ENCODE peak calls at places on chromosomes 6 and 20, in seven cellular contexts. X is kidney, T is uterus, D is AG10803, H is lower leg skin, P is IMR-90, K is hepatocyte. S is an unnamed sample.

GRCh38 chr6:7770111-7770510 is 44.2 kb downstream of the BMP6 start:
- DNase-seq in K (no peak), X (no peak), T (no peak), D (peak), H (no peak), P (peak), S (no peak)

GRCh38 chr20:40868568-40869223 is 159.9 kb upstream of the TOP1 start:
- DNase-seq in K (peak), H (no peak), P (peak), T (peak), D (peak), X (no peak), S (no peak)

GRCh38 chr6:159100011-159100788 is 55.4 kb upstream of the TAGAP start:
- DNase-seq in H (no peak), K (no peak), T (no peak), D (peak), X (no peak), P (no peak), S (no peak)

GRCh38 chr6:170291271-170292110 is 613 bp upstream of the DLL1 start:
- DNase-seq in T (peak), D (peak), K (peak), H (peak), P (no peak), X (peak), S (no peak)

GRCh38 chr20:8007490-8007889 is 12.1 kb downstream of the TMX4 start:
- DNase-seq in P (no peak), D (no peak), H (no peak), T (no peak), K (no peak), X (no peak), S (no peak)

GRCh38 chr6:53179961-53180651 is 31.5 kb upstream of the GCM1 start:
- DNase-seq in T (no peak), D (no peak), H (peak), K (peak), X (no peak), P (peak), S (no peak)

GRCh38 chr6:32113386-32114352 is 4.5 kb upstream of the TNXB start:
- DNase-seq in P (peak), X (peak), D (peak), H (peak), T (peak), K (peak), S (peak)

GRCh38 chr6:38831865-38832264 is 116.8 kb downstream of the DNAH8 start:
- DNase-seq in K (no peak), H (no peak), T (no peak), D (no peak), P (no peak), X (no peak), S (no peak)

GRCh38 chr6:134846865-134847264 is 103.0 kb downstream of the ALDH8A1 start:
- DNase-seq in T (no peak), P (no peak), D (no peak), H (no peak), X (no peak), K (no peak), S (no peak)

GRCh38 chr20:56143759-56144158 is 104.8 kb upstream of the MC3R start:
- DNase-seq in T (no peak), K (no peak), P (no peak), D (no peak), X (no peak), H (no peak), S (no peak)
- TF ChIP-seq CTCF in T (no peak), K (no peak), P (no peak), D (no peak), X (no peak), H (no peak), S (no peak)

GRCh38 chr6:145530454-145530853 is 204.9 kb downstream of the EPM2A start:
- DNase-seq in T (no peak), P (no peak), X (no peak), D (no peak), H (no peak), K (no peak), S (no peak)
- H3K4me3 ChIP-seq in T (no peak), P (no peak), X (no peak), D (no peak), H (no peak), K (no peak), S (no peak)

GRCh38 chr6:71886184-71887005 is at the start of gene RIMS1:
- DNase-seq in H (no peak), K (peak), P (no peak), D (peak), X (peak), T (no peak), S (no peak)
- TF ChIP-seq CTCF in H (no peak), K (peak), P (peak), D (no peak), X (no peak), T (no peak), S (no peak)

DNA sequence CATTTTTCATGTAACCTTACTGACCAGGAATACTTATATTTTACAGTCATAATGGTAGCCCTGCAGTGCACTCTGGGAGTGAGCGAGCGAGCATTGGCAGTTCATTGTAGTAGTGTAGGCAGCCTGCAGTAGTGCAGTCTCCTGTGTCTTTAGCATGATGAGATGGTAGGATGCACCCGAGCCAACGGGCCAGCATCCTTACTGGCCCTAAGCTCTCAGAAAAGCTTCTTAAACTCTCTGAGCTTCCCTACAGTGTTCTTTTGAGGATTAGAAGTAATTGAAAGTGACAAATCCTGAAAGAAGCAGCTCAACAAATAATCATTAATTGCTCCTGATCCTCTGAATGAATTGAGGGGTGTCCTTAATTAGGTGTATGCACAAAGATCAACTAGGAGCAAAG is 20.9 kb downstream of the SLC9A8 start:
- DNase-seq in H (no peak), K (no peak), P (no peak), D (no peak), T (no peak), X (no peak), S (no peak)
- H3K4me3 ChIP-seq in H (no peak), K (no peak), P (no peak), D (no peak), T (no peak), X (no peak), S (no peak)

DNA sequence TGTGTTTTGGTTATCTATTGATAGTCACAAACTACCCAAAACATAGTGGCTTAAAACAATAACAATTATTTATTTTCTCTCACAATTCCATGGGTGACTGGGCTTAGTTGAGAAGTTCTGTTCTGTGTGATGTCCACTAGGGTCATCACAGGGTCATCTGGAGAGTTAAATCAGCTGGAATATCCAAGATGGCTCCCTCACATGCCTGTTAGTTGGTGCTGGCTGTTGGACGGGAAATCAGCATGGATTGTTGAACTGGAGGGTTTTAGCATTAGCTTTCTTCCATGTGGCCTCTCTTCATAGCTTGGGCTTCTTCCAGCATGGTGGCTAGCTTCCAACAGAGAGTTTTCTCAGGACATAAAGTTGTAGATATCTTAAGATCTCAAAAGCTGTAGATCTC is 19.5 kb downstream of the MARCKS start:
- DNase-seq in P (peak), H (no peak), D (no peak), X (no peak), T (no peak), K (no peak), S (no peak)
- TF ChIP-seq CTCF in P (no peak), H (no peak), D (no peak), X (no peak), T (no peak), K (no peak), S (peak)

S was measured in epithelial cell of proximal tubule.